ENCODE peak calls at places on chromosome 18, in seven cellular contexts. J, W, D, Y, Q, N and M are unnamed samples.

GRCh38 chr18:54223568-54224241 is 764 bp downstream of the MBD2 start:
- DNase-seq in J (peak), W (no peak), D (peak), Y (peak), Q (peak), N (peak), M (peak)

GRCh38 chr18:61635901-61636528 is 256.8 kb downstream of the RNF152 start:
- DNase-seq in J (peak), W (no peak), D (peak), Y (peak), Q (peak), N (peak), M (peak)

GRCh38 chr18:57957210-57957609 is 86.8 kb upstream of the NEDD4L start:
- DNase-seq in J (no peak), W (no peak), D (no peak), Y (no peak), Q (no peak), N (no peak), M (no peak)

GRCh38 chr18:52060612-52061259 is 279.3 kb upstream of the DCC start:
- DNase-seq in J (no peak), W (no peak), D (no peak), Y (no peak), Q (no peak), N (no peak), M (no peak)

GRCh38 chr18:28041366-28041765 is 135.6 kb downstream of the CDH2 start:
- DNase-seq in J (no peak), W (no peak), D (no peak), Y (no peak), Q (no peak), N (no peak), M (no peak)

GRCh38 chr18:69845588-69846506 is 101.8 kb downstream of the CD226 start:
- DNase-seq in J (no peak), W (no peak), D (no peak), Y (peak), Q (peak), N (no peak), M (no peak)

GRCh38 chr18:33700513-33700976 is 122.5 kb downstream of the ASXL3 start:
- DNase-seq in J (no peak), W (no peak), D (no peak), Y (no peak), Q (no peak), N (no peak), M (no peak)

GRCh38 chr18:7921938-7922587 is 354.9 kb downstream of the PTPRM start:
- DNase-seq in J (no peak), W (no peak), D (no peak), Y (no peak), Q (no peak), N (no peak), M (no peak)

GRCh38 chr18:5238371-5238758 is 41.3 kb upstream of the AKAIN1 start:
- DNase-seq in J (peak), W (no peak), D (peak), Y (peak), Q (peak), N (peak), M (peak)

GRCh38 chr18:62616331-62616805 is 93.5 kb downstream of the ZCCHC2 start:
- DNase-seq in J (peak), W (peak), D (no peak), Y (no peak), Q (no peak), N (no peak), M (peak)

GRCh38 chr18:58493516-58494253 is 135.2 kb downstream of the ALPK2 start:
- DNase-seq in J (peak), W (peak), D (peak), Y (peak), Q (peak), N (peak), M (peak)

GRCh38 chr18:55763805-55764204 is 175.8 kb upstream of the TCF4 start:
- DNase-seq in J (no peak), W (no peak), D (no peak), Y (no peak), Q (no peak), N (no peak), M (no peak)

GRCh38 chr18:59222341-59222740 is 2.4 kb downstream of the GRP start:
- DNase-seq in J (no peak), W (no peak), D (no peak), Y (no peak), Q (no peak), N (no peak), M (no peak)

GRCh38 chr18:5744659-5745058 is 150.7 kb downstream of the TMEM200C start:
- DNase-seq in J (no peak), W (no peak), D (no peak), Y (no peak), Q (no peak), N (no peak), M (no peak)

GRCh38 chr18:47260138-47260923 is 8.9 kb upstream of the SKOR2 start:
- DNase-seq in J (peak), W (no peak), D (peak), Y (peak), Q (peak), N (no peak), M (no peak)

GRCh38 chr18:8763611-8764010 is 58.3 kb downstream of the MTCL1 start:
- DNase-seq in J (no peak), W (no peak), D (no peak), Y (no peak), Q (no peak), N (no peak), M (no peak)

GRCh38 chr18:22609642-22610041 is 191.9 kb upstream of the CTAGE1 start:
- DNase-seq in J (peak), W (no peak), D (peak), Y (peak), Q (peak), N (peak), M (no peak)

GRCh38 chr18:74183110-74183509 is 34.8 kb downstream of the TIMM21 start:
- DNase-seq in J (no peak), W (no peak), D (no peak), Y (no peak), Q (no peak), N (no peak), M (no peak)

GRCh38 chr18:56226025-56226424 is 412.4 kb downstream of the TXNL1 start:
- DNase-seq in J (no peak), W (no peak), D (no peak), Y (no peak), Q (no peak), N (no peak), M (no peak)

GRCh38 chr18:59837586-59837985 is 62.2 kb upstream of the PMAIP1 start:
- DNase-seq in J (peak), W (peak), D (peak), Y (peak), Q (peak), N (no peak), M (no peak)

GRCh38 chr18:3869848-3870247 is 419.9 kb downstream of the TGIF1 start:
- DNase-seq in J (no peak), W (no peak), D (no peak), Y (no peak), Q (no peak), N (no peak), M (no peak)

GRCh38 chr18:61676763-61677434 is 215.9 kb downstream of the RNF152 start:
- DNase-seq in J (no peak), W (no peak), D (no peak), Y (no peak), Q (no peak), N (no peak), M (no peak)

GRCh38 chr18:12013186-12013916 is 32.0 kb downstream of the IMPA2 start:
- DNase-seq in J (no peak), W (no peak), D (no peak), Y (peak), Q (no peak), N (no peak), M (no peak)

GRCh38 chr18:60875957-60876507 is 457.2 kb upstream of the CDH20 start:
- DNase-seq in J (no peak), W (no peak), D (no peak), Y (no peak), Q (no peak), N (no peak), M (no peak)

GRCh38 chr18:42937434-42937833 is 178.1 kb downstream of the RIT2 start:
- DNase-seq in J (no peak), W (no peak), D (no peak), Y (no peak), Q (no peak), N (no peak), M (no peak)

GRCh38 chr18:1488957-1489356 is 584.3 kb downstream of the ADCYAP1 start:
- DNase-seq in J (no peak), W (no peak), D (no peak), Y (no peak), Q (no peak), N (no peak), M (no peak)

GRCh38 chr18:29164020-29164706 is 987.2 kb upstream of the CDH2 start:
- DNase-seq in J (no peak), W (no peak), D (no peak), Y (no peak), Q (no peak), N (no peak), M (no peak)

GRCh38 chr18:57961876-57962505 is 82.0 kb upstream of the NEDD4L start:
- DNase-seq in J (no peak), W (no peak), D (no peak), Y (no peak), Q (no peak), N (no peak), M (no peak)

GRCh38 chr18:36006997-36007396 is 34.5 kb downstream of the RMP24 start:
- DNase-seq in J (no peak), W (no peak), D (no peak), Y (no peak), Q (no peak), N (no peak), M (no peak)

DNA sequence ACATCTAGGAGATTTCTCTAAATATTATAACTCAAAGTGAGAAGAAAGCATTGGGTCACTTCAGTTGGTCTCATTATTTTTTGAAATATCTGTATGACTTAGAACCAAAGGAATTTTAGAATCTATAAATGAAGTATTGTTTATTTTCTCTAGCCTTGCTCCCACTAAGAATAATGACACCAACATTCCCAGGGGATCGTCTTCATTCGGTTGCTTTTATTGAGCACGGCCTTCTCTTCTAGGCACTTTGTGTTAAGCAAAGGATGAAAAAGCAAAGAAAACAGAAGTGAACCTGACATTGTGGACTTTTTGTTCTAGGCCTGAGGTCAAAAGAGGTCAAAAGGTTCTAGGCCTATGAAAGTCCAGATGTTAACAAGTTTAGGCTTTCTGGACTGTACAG is 231.9 kb downstream of the GALR1 start:
- DNase-seq in J (no peak), W (no peak), D (no peak), Y (no peak), Q (no peak), N (no peak), M (no peak)
- H3K27ac ChIP-seq in J (no peak), W (no peak), D (no peak), Y (no peak), Q (no peak), N (no peak), M (no peak)

DNA sequence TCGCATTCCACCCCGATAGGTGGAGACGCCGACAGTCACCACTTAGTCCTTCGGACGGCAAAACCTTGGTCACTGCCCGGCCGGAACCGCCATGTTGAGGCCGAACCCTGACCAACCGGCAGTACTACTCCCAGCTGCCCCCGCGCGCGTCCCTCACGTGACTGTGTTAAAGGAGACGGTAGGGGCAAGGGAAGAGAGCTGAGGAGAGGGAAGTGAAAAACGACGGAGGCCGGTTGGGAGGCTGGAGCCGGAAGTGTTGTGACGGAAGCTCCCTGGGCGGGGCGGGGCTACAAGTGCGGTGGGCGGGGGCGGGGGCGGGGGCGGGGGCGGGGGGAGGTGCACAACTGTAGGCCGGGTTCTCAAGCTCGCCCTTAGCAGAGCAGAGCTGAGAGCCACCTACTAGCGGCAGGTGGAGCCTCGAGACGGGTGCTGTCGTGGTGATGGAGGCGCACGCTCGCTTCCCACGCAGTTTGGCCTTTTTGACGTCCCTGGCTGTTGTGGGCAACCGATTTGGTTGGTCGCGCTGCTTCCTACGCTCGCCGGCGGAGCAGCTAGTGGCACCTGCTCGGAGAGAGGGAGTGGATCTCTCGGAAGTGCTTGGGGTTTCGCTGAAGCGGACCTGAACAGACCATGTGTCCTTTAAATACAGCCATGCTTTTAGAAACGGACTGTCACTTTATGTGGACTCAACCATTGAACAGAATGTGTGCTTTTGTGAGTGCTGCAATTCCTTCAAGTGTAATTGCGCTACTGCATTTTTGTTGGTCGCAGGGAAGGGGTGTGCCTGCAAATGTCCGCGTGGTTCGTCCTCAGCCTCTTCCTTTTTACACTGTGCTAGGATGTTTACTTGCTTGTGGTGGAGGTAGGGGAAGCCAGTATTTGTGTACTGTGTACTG is at the start of gene TRAPPC8:
- DNase-seq in J (peak), W (peak), D (peak), Y (peak), Q (peak), N (peak), M (peak)
- TF ChIP-seq POLR2A in J (no peak), W (no peak), D (no peak), Y (peak), Q (peak), N (no peak), M (no peak)

GRCh38 chr18:50679656-50680055 is 119.8 kb downstream of the MAPK4 start:
- DNase-seq in J (no peak), W (no peak), D (no peak), Y (no peak), Q (no peak), N (no peak), M (no peak)

GRCh38 chr18:50674307-50674706 is 114.4 kb downstream of the MAPK4 start:
- DNase-seq in J (peak), W (no peak), D (no peak), Y (no peak), Q (no peak), N (no peak), M (no peak)

GRCh38 chr18:50671376-50671775 is 111.5 kb downstream of the MAPK4 start:
- DNase-seq in J (no peak), W (no peak), D (no peak), Y (no peak), Q (no peak), N (no peak), M (no peak)

GRCh38 chr18:50678651-50679415 is 118.9 kb downstream of the MAPK4 start:
- DNase-seq in J (no peak), W (no peak), D (no peak), Y (no peak), Q (no peak), N (no peak), M (no peak)

GRCh38 chr18:50675043-50675442 is 115.2 kb downstream of the MAPK4 start:
- DNase-seq in J (no peak), W (no peak), D (no peak), Y (no peak), Q (no peak), N (no peak), M (no peak)
- H3K27ac ChIP-seq in J (peak), W (no peak), D (no peak), Y (no peak), Q (no peak), N (no peak), M (no peak)

DNA sequence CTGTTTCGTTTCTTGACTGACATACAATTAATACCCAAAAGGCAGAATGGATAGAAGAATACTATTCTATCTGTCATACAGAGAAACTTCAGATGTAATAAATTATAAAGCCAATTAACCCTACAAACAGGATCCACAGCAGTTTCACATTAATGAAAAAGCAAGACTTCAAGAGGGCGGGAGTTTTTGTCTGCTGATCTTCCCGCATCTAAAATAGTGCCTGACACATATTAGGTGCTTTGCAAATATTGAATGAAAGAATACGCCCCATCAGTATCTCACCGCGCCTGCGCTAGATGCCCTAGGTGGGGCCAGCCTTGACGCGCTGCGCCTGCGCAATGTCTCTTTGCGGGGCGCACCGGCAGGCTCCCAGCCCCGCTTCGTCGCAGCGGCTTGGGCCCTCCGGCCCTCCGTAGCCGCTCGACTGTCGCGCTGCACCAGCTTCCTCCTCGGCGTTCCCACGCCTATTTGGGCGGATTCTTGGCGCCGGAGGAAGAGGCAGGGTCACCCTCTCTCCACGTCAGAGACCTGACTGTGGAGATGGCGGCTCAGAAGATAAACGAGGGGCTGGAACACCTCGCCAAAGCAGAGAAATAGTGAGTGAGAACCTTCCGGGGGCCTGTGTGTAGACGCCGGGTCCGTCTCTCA is at the start of gene NAPG:
- DNase-seq in J (peak), W (peak), D (peak), Y (peak), Q (peak), N (peak), M (peak)
- TF ChIP-seq POLR2A in J (peak), W (no peak), D (no peak), Y (no peak), Q (peak), N (no peak), M (no peak)

GRCh38 chr18:79546781-79547272 is 132.8 kb upstream of the CTDP1 start:
- DNase-seq in J (peak), W (peak), D (peak), Y (no peak), Q (no peak), N (peak), M (no peak)
- H3K27ac ChIP-seq in J (no peak), W (no peak), D (no peak), Y (no peak), Q (no peak), N (no peak), M (no peak)

DNA sequence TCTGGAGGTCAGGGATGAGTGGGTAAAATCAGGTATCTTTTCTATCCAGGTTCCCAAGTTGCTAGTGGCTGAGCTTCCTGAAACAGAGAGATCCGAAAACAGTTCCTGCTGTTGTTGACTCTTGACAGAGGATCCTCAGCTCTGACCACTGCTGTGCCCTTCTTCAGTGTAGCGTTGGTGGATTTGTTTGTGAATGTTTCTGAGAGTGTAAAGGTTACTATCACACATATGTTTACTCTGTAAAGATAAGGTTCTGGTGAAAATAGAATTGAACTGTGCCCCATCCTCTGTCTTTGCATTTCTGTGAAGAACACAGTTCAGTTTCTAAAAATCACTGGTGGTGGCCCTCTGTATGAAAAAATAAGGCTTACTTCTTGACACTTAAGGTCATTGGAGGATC is 119.8 kb downstream of the LDLRAD4 start:
- DNase-seq in J (no peak), W (no peak), D (no peak), Y (no peak), Q (no peak), N (no peak), M (no peak)
- TF ChIP-seq POLR2A in J (no peak), W (no peak), D (no peak), Y (no peak), Q (no peak), N (no peak), M (no peak)

GRCh38 chr18:21509062-21509461 is 91.4 kb downstream of the ESCO1 start:
- DNase-seq in J (no peak), W (no peak), D (no peak), Y (no peak), Q (no peak), N (no peak), M (no peak)

GRCh38 chr18:21508302-21508701 is 92.2 kb downstream of the ESCO1 start:
- DNase-seq in J (no peak), W (no peak), D (no peak), Y (no peak), Q (no peak), N (no peak), M (no peak)

GRCh38 chr18:21513741-21514140 is 86.8 kb downstream of the ESCO1 start:
- DNase-seq in J (no peak), W (no peak), D (no peak), Y (no peak), Q (no peak), N (no peak), M (no peak)

DNA sequence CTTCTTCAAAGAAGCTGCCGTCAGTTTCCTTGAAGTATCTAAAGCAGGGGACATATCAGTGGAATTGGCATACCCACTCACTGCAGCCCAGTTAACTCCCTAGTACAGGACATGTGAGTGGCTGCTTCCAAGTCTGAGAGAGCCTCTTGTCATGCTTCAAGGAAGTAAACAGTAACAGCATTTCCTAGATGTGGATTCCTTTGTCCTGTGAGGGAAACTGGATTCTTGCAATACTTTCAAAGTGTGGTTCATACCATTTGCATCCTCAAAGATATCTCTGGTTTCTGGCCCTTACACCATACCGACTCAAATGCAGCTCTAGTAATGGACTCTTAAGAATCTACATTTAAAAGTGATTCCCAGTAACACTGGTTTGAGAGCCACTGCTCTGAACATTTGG is 87.2 kb downstream of the ESCO1 start:
- DNase-seq in J (no peak), W (no peak), D (no peak), Y (no peak), Q (no peak), N (no peak), M (no peak)
- H3K27ac ChIP-seq in J (no peak), W (no peak), D (no peak), Y (no peak), Q (no peak), N (no peak), M (no peak)